ENCODE peak calls at places on chromosomes 13 and 19, in ten cellular contexts. One of them, this sample, is unnamed. For H3K4me1, the result is how much of the 10 kb centered on the place peaks cover.

GRCh38 chr19:42246143-42246868 is 3.9 kb upstream of the GSK3A start:
- DNase-seq in sigmoid colon: peak
- DNase-seq in ovary: peak
- DNase-seq in left ventricle myocardium inferior: peak
- DNase-seq in cardiac muscle cell: peak
- DNase-seq in CD8-positive, alpha-beta T cell: no peak
- DNase-seq in fibroblast of lung: peak
- DNase-seq in heart left ventricle: peak
- DNase-seq in left lung: no peak
- DNase-seq in transverse colon: peak
- DNase-seq in this sample: peak

GRCh38 chr13:97439196-97439595 is 5.2 kb downstream of the RAP2A start:
- DNase-seq in fibroblast of lung: no peak
- DNase-seq in left ventricle myocardium inferior: no peak
- DNase-seq in cardiac muscle cell: no peak
- DNase-seq in transverse colon: no peak
- DNase-seq in left lung: no peak
- DNase-seq in ovary: no peak
- DNase-seq in CD8-positive, alpha-beta T cell: no peak
- DNase-seq in sigmoid colon: no peak
- DNase-seq in heart left ventricle: no peak
- DNase-seq in this sample: no peak

GRCh38 chr13:43306364-43306763 is 283.0 kb downstream of the DNAJC15 start:
- DNase-seq in cardiac muscle cell: no peak
- DNase-seq in sigmoid colon: no peak
- DNase-seq in fibroblast of lung: no peak
- DNase-seq in left lung: no peak
- DNase-seq in ovary: no peak
- DNase-seq in transverse colon: no peak
- DNase-seq in left ventricle myocardium inferior: no peak
- DNase-seq in CD8-positive, alpha-beta T cell: no peak
- DNase-seq in heart left ventricle: no peak
- DNase-seq in this sample: no peak

GRCh38 chr13:46035066-46035465 is 17.5 kb downstream of the ZC3H13 start:
- DNase-seq in CD8-positive, alpha-beta T cell: no peak
- DNase-seq in ovary: no peak
- DNase-seq in cardiac muscle cell: no peak
- DNase-seq in fibroblast of lung: no peak
- DNase-seq in heart left ventricle: no peak
- DNase-seq in sigmoid colon: no peak
- DNase-seq in left lung: no peak
- DNase-seq in left ventricle myocardium inferior: no peak
- DNase-seq in transverse colon: no peak
- DNase-seq in this sample: no peak

GRCh38 chr19:33303791-33304759 is 1.7 kb upstream of the CEBPA start:
- DNase-seq in ovary: peak
- DNase-seq in cardiac muscle cell: no peak
- DNase-seq in CD8-positive, alpha-beta T cell: no peak
- DNase-seq in fibroblast of lung: no peak
- DNase-seq in left ventricle myocardium inferior: no peak
- DNase-seq in left lung: peak
- DNase-seq in sigmoid colon: peak
- DNase-seq in heart left ventricle: peak
- DNase-seq in transverse colon: peak
- DNase-seq in this sample: peak

GRCh38 chr19:43692882-43693281 is 22.9 kb upstream of the PLAUR start:
- DNase-seq in cardiac muscle cell: no peak
- DNase-seq in CD8-positive, alpha-beta T cell: no peak
- DNase-seq in ovary: no peak
- DNase-seq in left ventricle myocardium inferior: no peak
- DNase-seq in fibroblast of lung: no peak
- DNase-seq in heart left ventricle: no peak
- DNase-seq in sigmoid colon: no peak
- DNase-seq in transverse colon: no peak
- DNase-seq in left lung: no peak
- DNase-seq in this sample: no peak

GRCh38 chr13:107842562-107843180 is 372.7 kb downstream of the LIG4 start:
- DNase-seq in ovary: no peak
- DNase-seq in CD8-positive, alpha-beta T cell: no peak
- DNase-seq in transverse colon: no peak
- DNase-seq in cardiac muscle cell: no peak
- DNase-seq in heart left ventricle: no peak
- DNase-seq in fibroblast of lung: peak
- DNase-seq in sigmoid colon: no peak
- DNase-seq in left ventricle myocardium inferior: no peak
- DNase-seq in left lung: no peak
- DNase-seq in this sample: no peak

GRCh38 chr19:4988770-4989251 is 19.9 kb downstream of the KDM4B start:
- DNase-seq in CD8-positive, alpha-beta T cell: no peak
- DNase-seq in left lung: no peak
- DNase-seq in ovary: no peak
- DNase-seq in left ventricle myocardium inferior: peak
- DNase-seq in heart left ventricle: no peak
- DNase-seq in sigmoid colon: peak
- DNase-seq in fibroblast of lung: peak
- DNase-seq in cardiac muscle cell: no peak
- DNase-seq in transverse colon: peak
- DNase-seq in this sample: no peak

GRCh38 chr19:37217533-37217854 is 520 bp upstream of the ZNF383 start:
- DNase-seq in fibroblast of lung: no peak
- DNase-seq in CD8-positive, alpha-beta T cell: no peak
- DNase-seq in left lung: no peak
- DNase-seq in heart left ventricle: no peak
- DNase-seq in left ventricle myocardium inferior: no peak
- DNase-seq in transverse colon: no peak
- DNase-seq in ovary: no peak
- DNase-seq in sigmoid colon: no peak
- DNase-seq in cardiac muscle cell: no peak
- DNase-seq in this sample: no peak

GRCh38 chr19:4414144-4414799 is 11.8 kb downstream of the CHAF1A start:
- DNase-seq in transverse colon: no peak
- DNase-seq in fibroblast of lung: peak
- DNase-seq in cardiac muscle cell: no peak
- DNase-seq in CD8-positive, alpha-beta T cell: no peak
- DNase-seq in heart left ventricle: peak
- DNase-seq in ovary: no peak
- DNase-seq in left ventricle myocardium inferior: no peak
- DNase-seq in sigmoid colon: no peak
- DNase-seq in left lung: no peak
- DNase-seq in this sample: no peak

GRCh38 chr19:35729763-35730162 is 12.0 kb downstream of the KMT2B start:
- DNase-seq in heart left ventricle: no peak
- DNase-seq in transverse colon: no peak
- DNase-seq in left lung: no peak
- DNase-seq in ovary: peak
- DNase-seq in cardiac muscle cell: no peak
- DNase-seq in sigmoid colon: peak
- DNase-seq in CD8-positive, alpha-beta T cell: no peak
- DNase-seq in fibroblast of lung: no peak
- DNase-seq in left ventricle myocardium inferior: no peak
- DNase-seq in this sample: no peak

DNA sequence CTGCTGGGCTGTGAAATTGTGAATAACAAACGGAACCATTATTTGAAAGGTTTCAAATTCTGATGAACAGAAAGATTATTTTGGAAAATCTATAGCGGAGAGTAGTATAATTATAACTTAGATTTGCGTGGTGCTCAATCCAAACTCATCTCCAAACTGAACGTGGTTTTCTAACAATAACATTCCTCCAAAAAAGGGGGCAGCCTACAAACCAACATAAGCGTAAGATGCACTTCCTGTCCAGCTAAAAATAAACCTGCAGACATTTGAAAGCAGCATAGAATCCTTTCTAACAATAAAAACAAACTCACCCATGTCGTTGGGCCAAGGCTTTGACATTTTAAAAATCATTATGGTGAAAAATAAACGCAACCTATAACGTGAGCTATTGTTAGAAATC is 178.4 kb downstream of the COL4A1 start:
- DNase-seq in heart left ventricle: no peak
- DNase-seq in CD8-positive, alpha-beta T cell: no peak
- DNase-seq in cardiac muscle cell: no peak
- DNase-seq in left lung: no peak
- DNase-seq in left ventricle myocardium inferior: no peak
- DNase-seq in fibroblast of lung: peak
- DNase-seq in ovary: no peak
- DNase-seq in transverse colon: no peak
- DNase-seq in sigmoid colon: no peak
- DNase-seq in this sample: no peak
- H3K27ac ChIP-seq in heart left ventricle: no peak
- H3K27ac ChIP-seq in CD8-positive, alpha-beta T cell: no peak
- H3K27ac ChIP-seq in cardiac muscle cell: no peak
- H3K27ac ChIP-seq in left lung: no peak
- H3K27ac ChIP-seq in left ventricle myocardium inferior: peak
- H3K27ac ChIP-seq in fibroblast of lung: no peak
- H3K27ac ChIP-seq in ovary: no peak
- H3K27ac ChIP-seq in transverse colon: no peak
- H3K27ac ChIP-seq in sigmoid colon: no peak
- H3K27ac ChIP-seq in this sample: no peak

DNA sequence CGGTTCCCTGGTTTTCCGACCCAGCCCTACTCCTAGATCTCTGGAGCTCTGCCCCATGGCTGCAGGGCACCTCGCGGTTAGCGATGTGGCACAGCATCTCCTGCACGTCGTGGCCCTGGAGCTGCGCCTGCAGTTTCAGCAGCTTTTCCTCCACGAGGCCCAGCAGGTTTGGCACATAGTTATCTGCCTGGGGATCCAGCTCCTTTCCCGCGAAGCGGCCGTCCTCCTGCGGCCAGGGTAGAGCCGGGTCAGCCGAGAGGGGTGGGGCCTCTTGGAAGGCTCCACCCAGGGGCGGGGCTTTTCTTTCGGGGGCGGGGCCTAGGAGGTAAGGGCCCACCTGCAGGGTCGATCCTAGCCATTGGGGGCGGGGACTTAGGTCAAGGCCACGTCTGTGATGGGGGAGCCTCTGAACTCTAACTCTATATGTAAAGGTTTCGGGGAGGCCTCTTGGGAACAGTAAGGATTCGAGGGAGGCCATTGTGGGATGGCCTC is 2.5 kb upstream of the RGL3 start:
- DNase-seq in left lung: peak
- DNase-seq in ovary: no peak
- DNase-seq in cardiac muscle cell: peak
- DNase-seq in fibroblast of lung: no peak
- DNase-seq in heart left ventricle: peak
- DNase-seq in left ventricle myocardium inferior: peak
- DNase-seq in CD8-positive, alpha-beta T cell: no peak
- DNase-seq in sigmoid colon: no peak
- DNase-seq in transverse colon: peak
- DNase-seq in this sample: peak
- H3K4me1 ChIP-seq in left lung: under half
- H3K4me1 ChIP-seq in ovary: under half
- H3K4me1 ChIP-seq in cardiac muscle cell: under half
- H3K4me1 ChIP-seq in fibroblast of lung: under half
- H3K4me1 ChIP-seq in heart left ventricle: under half
- H3K4me1 ChIP-seq in left ventricle myocardium inferior: half or more
- H3K4me1 ChIP-seq in CD8-positive, alpha-beta T cell: under half
- H3K4me1 ChIP-seq in sigmoid colon: under half
- H3K4me1 ChIP-seq in transverse colon: under half
- H3K4me1 ChIP-seq in this sample: under half

GRCh38 chr19:482186-483041 is 13.9 kb upstream of the MADCAM1 start:
- DNase-seq in left lung: peak
- DNase-seq in left ventricle myocardium inferior: no peak
- DNase-seq in fibroblast of lung: no peak
- DNase-seq in CD8-positive, alpha-beta T cell: no peak
- DNase-seq in ovary: no peak
- DNase-seq in sigmoid colon: no peak
- DNase-seq in cardiac muscle cell: peak
- DNase-seq in transverse colon: no peak
- DNase-seq in heart left ventricle: no peak
- DNase-seq in this sample: no peak
- TF ChIP-seq CTCF in left lung: no peak
- TF ChIP-seq CTCF in left ventricle myocardium inferior: no peak
- TF ChIP-seq CTCF in fibroblast of lung: no peak
- TF ChIP-seq CTCF in CD8-positive, alpha-beta T cell: no peak
- TF ChIP-seq CTCF in ovary: no peak
- TF ChIP-seq CTCF in sigmoid colon: no peak
- TF ChIP-seq CTCF in cardiac muscle cell: no peak
- TF ChIP-seq CTCF in transverse colon: no peak
- TF ChIP-seq CTCF in heart left ventricle: no peak
- TF ChIP-seq CTCF in this sample: peak

GRCh38 chr19:2475018-2475701 is 767 bp upstream of the GADD45B start:
- DNase-seq in fibroblast of lung: peak
- DNase-seq in ovary: peak
- DNase-seq in transverse colon: peak
- DNase-seq in left ventricle myocardium inferior: peak
- DNase-seq in cardiac muscle cell: peak
- DNase-seq in heart left ventricle: peak
- DNase-seq in sigmoid colon: peak
- DNase-seq in left lung: peak
- DNase-seq in CD8-positive, alpha-beta T cell: peak
- DNase-seq in this sample: peak

GRCh38 chr19:2476451-2477140 is 669 bp downstream of the GADD45B start:
- DNase-seq in CD8-positive, alpha-beta T cell: peak
- DNase-seq in sigmoid colon: peak
- DNase-seq in cardiac muscle cell: peak
- DNase-seq in left lung: peak
- DNase-seq in transverse colon: peak
- DNase-seq in ovary: peak
- DNase-seq in heart left ventricle: no peak
- DNase-seq in fibroblast of lung: peak
- DNase-seq in left ventricle myocardium inferior: peak
- DNase-seq in this sample: peak

GRCh38 chr19:2475702-2476450 is at the start of gene GADD45B:
- DNase-seq in left lung: peak
- DNase-seq in sigmoid colon: peak
- DNase-seq in cardiac muscle cell: peak
- DNase-seq in heart left ventricle: peak
- DNase-seq in ovary: peak
- DNase-seq in left ventricle myocardium inferior: peak
- DNase-seq in fibroblast of lung: peak
- DNase-seq in transverse colon: peak
- DNase-seq in CD8-positive, alpha-beta T cell: peak
- DNase-seq in this sample: peak

GRCh38 chr19:2477141-2477710 is 1.3 kb downstream of the GADD45B start:
- DNase-seq in CD8-positive, alpha-beta T cell: no peak
- DNase-seq in heart left ventricle: peak
- DNase-seq in left lung: peak
- DNase-seq in fibroblast of lung: peak
- DNase-seq in sigmoid colon: no peak
- DNase-seq in cardiac muscle cell: peak
- DNase-seq in transverse colon: peak
- DNase-seq in ovary: no peak
- DNase-seq in left ventricle myocardium inferior: peak
- DNase-seq in this sample: peak

DNA sequence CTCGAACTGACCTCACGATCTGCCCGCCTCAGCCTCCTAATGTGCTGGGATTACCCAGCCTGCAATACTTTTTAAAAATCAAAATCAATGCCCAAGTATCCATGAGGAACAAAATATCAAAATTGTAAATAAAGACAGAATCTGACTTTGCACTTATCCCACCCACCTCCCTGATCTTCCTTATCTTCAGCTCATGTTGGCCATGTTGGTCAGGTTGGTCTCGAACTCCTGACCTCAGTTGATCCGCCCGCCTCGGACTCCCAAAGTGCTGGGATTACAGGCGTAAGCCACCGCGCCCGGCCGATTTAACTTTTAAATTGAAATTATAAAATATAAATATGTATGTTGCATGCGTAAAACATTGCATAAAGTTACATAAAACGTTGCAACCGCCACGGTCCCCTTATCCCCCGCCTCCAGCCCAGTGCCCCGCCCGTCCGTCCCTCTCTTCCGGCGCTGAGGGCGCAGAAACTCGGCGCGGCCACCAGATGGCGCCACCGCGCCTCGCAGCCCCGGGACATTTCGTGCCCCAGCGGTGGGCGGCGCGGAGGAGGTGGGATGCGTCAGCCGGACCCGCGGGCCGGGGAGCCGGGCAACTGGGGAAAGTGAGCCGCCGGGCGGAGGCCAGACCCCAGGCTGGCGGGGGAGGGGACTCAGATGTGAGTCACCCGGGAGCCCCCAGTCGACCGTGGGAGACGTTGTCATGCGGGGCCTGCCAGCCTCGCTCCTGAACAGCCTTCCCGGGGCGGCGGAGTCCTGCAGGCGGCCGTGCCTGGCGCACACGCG is 1.5 kb upstream of the GADD45B start:
- DNase-seq in CD8-positive, alpha-beta T cell: peak
- DNase-seq in left ventricle myocardium inferior: peak
- DNase-seq in ovary: peak
- DNase-seq in heart left ventricle: peak
- DNase-seq in fibroblast of lung: peak
- DNase-seq in left lung: peak
- DNase-seq in cardiac muscle cell: peak
- DNase-seq in transverse colon: peak
- DNase-seq in sigmoid colon: peak
- DNase-seq in this sample: peak
- H3K27ac ChIP-seq in CD8-positive, alpha-beta T cell: peak
- H3K27ac ChIP-seq in left ventricle myocardium inferior: peak
- H3K27ac ChIP-seq in ovary: peak
- H3K27ac ChIP-seq in heart left ventricle: peak
- H3K27ac ChIP-seq in fibroblast of lung: peak
- H3K27ac ChIP-seq in left lung: peak
- H3K27ac ChIP-seq in cardiac muscle cell: no peak
- H3K27ac ChIP-seq in transverse colon: peak
- H3K27ac ChIP-seq in sigmoid colon: peak
- H3K27ac ChIP-seq in this sample: peak

This sample was measured in upper lobe of right lung.